ENCODE peak calls at places on chromosomes 16 and 17, in five cellular contexts. L, R, D, M and F are unnamed samples.

GRCh38 chr16:4285167-4285566 is 12.3 kb upstream of the TFAP4 start:
- DNase-seq in L (no peak), R (no peak), D (no peak), M (no peak), F (no peak)

GRCh38 chr16:14486520-14487303 is 143.3 kb downstream of the PARN start:
- DNase-seq in L (peak; percentile 96), R (peak; percentile 46), D (peak; percentile 92), M (peak; percentile 36), F (peak; percentile 92)

GRCh38 chr17:63696381-63696961 is 3.5 kb downstream of the LIMD2 start:
- DNase-seq in L (peak; percentile 60), R (peak; percentile 90), D (peak; percentile 55), M (peak; percentile 75), F (no peak)

GRCh38 chr16:52816993-52817392 is 235.7 kb downstream of the CHD9NB start:
- DNase-seq in L (no peak), R (no peak), D (no peak), M (no peak), F (no peak)

GRCh38 chr16:77331802-77332586 is 102.8 kb downstream of the ADAMTS18 start:
- DNase-seq in L (no peak), R (no peak), D (no peak), M (no peak), F (no peak)

GRCh38 chr16:60636117-60636516 is 1400.1 kb downstream of the CDH8 start:
- DNase-seq in L (no peak), R (peak; percentile 48), D (peak; percentile 20), M (no peak), F (peak; percentile 26)

GRCh38 chr16:85363881-85364280 is 249.2 kb upstream of the GSE1 start:
- DNase-seq in L (peak; percentile 74), R (no peak), D (no peak), M (no peak), F (no peak)

GRCh38 chr16:964696-965395 is 5.9 kb downstream of the LMF1 start:
- DNase-seq in L (no peak), R (no peak), D (peak; percentile 69), M (no peak), F (no peak)

GRCh38 chr17:45971698-45972141 is 27.3 kb upstream of the STH start:
- DNase-seq in L (no peak), R (peak; percentile 65), D (no peak), M (peak; percentile 42), F (no peak)

GRCh38 chr17:76710863-76711611 is at the start of gene MXRA7:
- DNase-seq in L (peak; percentile 91), R (peak; percentile 80), D (peak; percentile 78), M (peak; percentile 87), F (peak; percentile 89)

GRCh38 chr17:81027591-81028505 is 7.1 kb upstream of the BAIAP2 start:
- DNase-seq in L (no peak), R (no peak), D (peak; percentile 25), M (no peak), F (peak; percentile 4)

DNA sequence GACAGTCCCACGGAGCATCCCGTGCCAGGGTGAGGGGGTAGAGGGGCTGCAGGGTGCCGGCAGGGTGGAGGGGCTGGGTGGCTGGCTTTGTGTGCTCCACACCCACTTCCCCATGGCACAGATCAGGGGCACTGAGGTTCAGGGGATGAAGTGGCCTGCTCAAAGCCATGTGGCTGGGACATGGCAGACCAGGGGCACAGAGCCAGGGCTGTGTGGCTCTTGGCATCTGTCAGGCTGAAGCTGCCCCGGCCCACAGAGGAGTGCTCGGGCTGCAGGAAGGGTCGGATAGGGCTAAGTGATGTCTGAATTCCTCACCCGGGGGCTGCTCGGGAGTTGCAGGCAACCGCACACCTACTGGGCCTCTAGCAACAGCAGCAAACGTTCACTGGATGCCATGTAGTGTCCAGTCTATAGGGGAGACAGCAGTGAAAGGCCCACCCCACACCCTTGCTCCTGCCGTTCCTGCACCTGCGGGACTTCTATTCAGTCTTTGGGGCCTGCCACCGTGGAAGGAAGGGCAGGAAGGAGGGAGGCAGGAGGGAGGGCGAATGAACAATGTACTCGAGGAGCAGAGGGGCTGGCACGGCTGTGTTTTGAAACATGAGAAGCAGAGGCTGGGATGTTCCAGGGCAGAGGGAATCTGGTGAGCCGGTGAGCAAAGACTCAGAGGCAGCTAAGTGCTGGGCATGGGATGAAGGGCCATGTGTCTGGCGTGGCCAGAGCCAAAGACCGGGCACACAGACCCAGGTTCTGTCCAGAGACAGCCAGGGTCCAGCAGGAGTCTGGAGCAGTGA is 15.1 kb downstream of the SLC5A10 start:
- DNase-seq in L (peak; percentile 24), R (peak; percentile 68), D (no peak), M (peak; percentile 84), F (peak; percentile 51)
- TF ChIP-seq EZH2phosphoT487 in L (no peak), R (no peak), D (no peak), M (no peak), F (no peak)

GRCh38 chr17:78266771-78267170 is 35.3 kb downstream of the TMEM235 start:
- DNase-seq in L (no peak), R (no peak), D (no peak), M (no peak), F (peak; percentile 5)
- H3K4me1 ChIP-seq in L (no peaks in the 10 kb centered on the region), R (peaks cover 54% of the 10 kb centered on the region), D (no peaks in the 10 kb centered on the region), M (peaks cover 37% of the 10 kb centered on the region), F (peaks cover 60% of the 10 kb centered on the region)

DNA sequence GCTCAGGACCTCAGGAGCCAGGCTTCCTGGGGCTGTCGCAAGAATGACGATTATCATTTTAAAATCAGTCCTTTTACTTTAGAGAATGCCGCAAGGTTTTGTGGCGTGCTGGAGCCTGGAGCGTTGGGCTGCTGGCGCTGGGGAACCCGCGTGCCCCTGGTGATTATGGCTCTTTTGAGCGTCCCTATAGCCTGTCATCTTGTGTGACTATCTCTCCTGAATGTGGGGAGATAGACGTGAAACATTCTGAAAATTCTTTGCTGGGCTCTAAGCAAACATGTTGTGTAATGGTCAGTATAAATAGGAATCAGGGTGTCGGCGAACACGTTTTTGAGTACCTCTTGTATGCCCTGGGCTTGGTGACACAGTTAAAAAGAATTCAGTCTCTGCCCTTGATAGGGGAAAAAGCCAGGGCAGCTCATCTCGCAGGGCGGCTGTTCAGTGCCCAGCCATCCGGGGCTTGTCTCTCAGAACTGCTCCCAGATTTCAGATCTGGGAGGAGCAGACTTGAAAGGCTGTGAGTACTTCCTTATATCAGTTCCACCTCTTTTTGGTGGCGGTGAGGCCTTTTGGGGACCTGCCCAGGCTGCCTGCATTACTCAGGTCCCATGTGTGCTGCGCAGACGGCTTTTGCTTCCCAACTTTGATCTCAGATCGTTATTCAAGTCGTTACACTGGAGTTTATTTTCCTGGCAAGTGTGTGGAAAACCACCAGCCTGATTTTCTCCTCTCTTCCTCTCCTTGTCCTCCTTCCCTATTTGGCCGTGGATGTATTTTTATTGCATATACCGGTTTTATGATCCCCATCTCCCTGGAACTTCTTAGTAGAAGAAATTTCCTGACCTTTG is 976 bp downstream of the SLC7A6 start:
- DNase-seq in L (peak; percentile 88), R (peak; percentile 46), D (peak; percentile 80), M (peak; percentile 50), F (peak; percentile 73)
- TF ChIP-seq EZH2 in L (no peak), R (no peak), D (no peak), M (no peak), F (no peak)

GRCh38 chr17:41906465-41907184 is 12.1 kb downstream of the ACLY start:
- DNase-seq in L (no peak), R (no peak), D (no peak), M (no peak), F (no peak)

GRCh38 chr17:41905172-41905571 is 13.6 kb downstream of the ACLY start:
- DNase-seq in L (no peak), R (no peak), D (no peak), M (no peak), F (no peak)

GRCh38 chr17:41907185-41907556 is 11.6 kb downstream of the ACLY start:
- DNase-seq in L (peak; percentile 79), R (no peak), D (peak; percentile 39), M (no peak), F (no peak)

GRCh38 chr17:41909088-41909487 is 9.7 kb downstream of the ACLY start:
- DNase-seq in L (no peak), R (no peak), D (no peak), M (no peak), F (no peak)

DNA sequence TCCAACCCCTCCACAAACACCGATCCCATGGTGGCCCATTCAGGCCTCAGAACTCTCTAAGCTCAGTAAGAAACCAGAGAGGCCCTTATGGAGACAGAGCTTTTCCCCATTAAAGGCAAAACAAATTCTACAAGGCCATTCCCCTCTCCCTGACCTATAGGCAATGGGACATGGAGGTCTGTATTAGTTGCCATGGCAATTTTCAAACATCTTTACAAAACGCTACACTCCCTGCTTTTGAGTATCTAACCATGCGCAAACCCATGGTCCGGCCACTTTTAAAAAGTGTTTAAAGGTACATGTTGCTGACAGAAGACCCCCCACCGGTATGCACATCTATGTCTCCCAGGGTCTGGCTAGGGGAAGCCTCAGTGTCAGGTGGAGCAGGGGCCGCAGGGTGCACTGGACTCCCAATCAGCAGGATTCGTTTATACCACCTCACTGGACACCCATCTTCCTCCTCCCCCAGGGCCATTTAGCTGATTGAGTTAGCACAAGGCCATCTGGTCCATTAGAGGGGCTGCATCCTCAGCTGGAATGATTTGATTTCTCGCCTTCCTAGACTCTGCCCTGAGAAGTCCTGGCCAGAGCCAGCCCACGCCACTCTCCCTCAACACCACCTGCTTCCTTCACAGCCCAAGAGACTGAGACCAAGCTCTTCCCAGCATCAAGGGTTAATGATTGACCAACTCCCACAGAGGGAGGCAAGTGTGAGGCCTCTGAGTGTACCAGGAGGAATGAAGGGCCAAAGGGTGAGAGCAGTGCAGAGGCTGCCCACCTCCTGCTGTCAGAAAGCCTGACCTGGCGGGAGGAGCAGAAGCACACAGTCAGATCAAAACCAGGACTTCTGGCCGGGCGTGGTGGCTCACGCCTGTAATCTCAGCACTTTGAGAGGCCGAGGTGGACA is 10.9 kb downstream of the ACLY start:
- DNase-seq in L (peak; percentile 44), R (no peak), D (no peak), M (no peak), F (peak; percentile 85)
- TF ChIP-seq EZH2phosphoT487 in L (no peak), R (no peak), D (no peak), M (no peak), F (no peak)

DNA sequence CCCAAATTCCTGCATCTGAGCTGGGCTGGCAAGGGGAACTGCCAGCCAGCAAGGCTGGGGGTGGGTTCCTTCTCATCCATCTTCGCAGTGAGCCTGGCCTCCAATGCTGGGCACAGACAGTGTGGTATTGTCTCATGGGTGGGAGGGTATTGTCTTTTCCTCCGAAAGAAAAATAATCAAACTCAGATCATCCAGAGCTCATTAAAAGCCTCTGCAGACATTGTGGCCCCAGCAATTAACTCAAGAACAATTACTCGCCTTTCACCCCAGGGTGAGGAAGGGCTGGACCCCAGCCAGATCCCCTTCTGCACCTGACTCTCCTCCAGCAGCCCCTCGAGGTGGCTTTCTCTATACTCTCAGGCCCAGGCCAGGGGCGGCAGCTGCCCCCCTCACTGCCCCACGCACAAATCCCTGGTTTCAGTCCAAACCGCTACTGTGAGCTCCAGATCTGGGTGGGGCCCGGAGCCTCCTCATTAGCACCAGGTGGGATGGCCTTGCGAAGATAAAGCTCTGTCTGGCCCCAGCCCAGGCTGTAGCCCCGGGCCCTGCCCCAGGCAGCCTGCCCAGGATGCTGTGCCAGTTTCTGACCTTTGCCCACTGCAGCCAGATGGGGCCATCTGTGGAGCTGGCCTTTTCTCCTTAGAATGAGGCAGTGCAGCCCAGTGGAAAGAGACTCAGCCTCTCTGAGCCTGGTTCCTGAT is 2.3 kb upstream of the KRT15 start:
- DNase-seq in L (no peak), R (no peak), D (peak; percentile 59), M (no peak), F (peak; percentile 64)
- H3K4me1 ChIP-seq in L (peaks cover 17% of the 10 kb centered on the region), R (peaks cover 12% of the 10 kb centered on the region), D (peaks cover 76% of the 10 kb centered on the region), M (peaks cover 8% of the 10 kb centered on the region), F (peaks cover 47% of the 10 kb centered on the region)